ENCODE peak calls at places on chromosome 1, in five cellular contexts. Z, A, N, H and F are unnamed samples.

GRCh38 chr1:41672641-41673313 is 188.3 kb upstream of the EDN2 start:
- DNase-seq in N (no peak), A (no peak), Z (no peak), H (no peak), F (no peak)

GRCh38 chr1:234536756-234537155 is 57.8 kb upstream of the TARBP1 start:
- DNase-seq in Z (no peak), N (no peak), A (no peak), H (no peak), F (no peak)

GRCh38 chr1:216237927-216238550 is 185.2 kb downstream of the USH2A start:
- DNase-seq in H (no peak), A (no peak), N (no peak), Z (no peak), F (no peak)

GRCh38 chr1:38991638-38992449 is 768 bp downstream of the AKIRIN1 start:
- DNase-seq in H (peak; percentile 45), Z (peak; percentile 5), A (peak; percentile 74), N (peak; percentile 26), F (no peak)

GRCh38 chr1:191913234-191913948 is 244.9 kb upstream of the RGS18 start:
- DNase-seq in A (no peak), N (no peak), Z (no peak), H (no peak), F (no peak)

GRCh38 chr1:222310830-222311229 is 237.1 kb downstream of the HHIPL2 start:
- DNase-seq in H (peak; percentile 3), Z (no peak), N (peak; percentile 13), A (no peak), F (no peak)

GRCh38 chr1:229139320-229139719 is 131.6 kb upstream of the RAB4A start:
- DNase-seq in Z (no peak), A (no peak), N (no peak), H (no peak), F (no peak)

GRCh38 chr1:245751671-245752070 is 596.9 kb downstream of the KIF26B start:
- DNase-seq in Z (no peak), H (no peak), A (no peak), N (no peak), F (no peak)

GRCh38 chr1:156384007-156384406 is 15.0 kb downstream of the RHBG start:
- DNase-seq in H (no peak), A (no peak), N (no peak), Z (no peak), F (no peak)

GRCh38 chr1:117780981-117781475 is 148.4 kb downstream of the GDAP2 start:
- DNase-seq in A (no peak), Z (no peak), H (no peak), N (no peak), F (no peak)

GRCh38 chr1:117565745-117566455 is 39.9 kb upstream of the TENT5C start:
- DNase-seq in N (no peak), A (peak; percentile 25), Z (no peak), H (no peak), F (no peak)

GRCh38 chr1:85201340-85202091 is 700 bp upstream of the SYDE2 start:
- DNase-seq in N (peak; percentile 48), A (peak; percentile 79), Z (peak; percentile 48), H (peak; percentile 64), F (peak; percentile 86)

GRCh38 chr1:62325076-62325475 is 5.8 kb upstream of the KANK4 start:
- DNase-seq in H (no peak), Z (no peak), N (no peak), A (no peak), F (no peak)

GRCh38 chr1:34415140-34415539 is 238.4 kb downstream of the C1orf94 start:
- DNase-seq in H (no peak), Z (no peak), N (no peak), A (no peak), F (no peak)

GRCh38 chr1:246680696-246681127 is 43.5 kb upstream of the SCCPDH start:
- DNase-seq in H (no peak), N (no peak), Z (no peak), A (no peak), F (no peak)

GRCh38 chr1:47175227-47175934 is 14.5 kb downstream of the PDZK1IP1 start:
- DNase-seq in N (peak; percentile 35), A (peak; percentile 71), Z (no peak), H (peak; percentile 81), F (peak; percentile 38)

GRCh38 chr1:151540982-151541377 is 871 bp downstream of the TUFT1 start:
- DNase-seq in A (no peak), H (peak; percentile 23), N (no peak), Z (no peak), F (no peak)

GRCh38 chr1:29094433-29094832 is 29.3 kb downstream of the TMEM200B start:
- DNase-seq in H (no peak), N (no peak), A (no peak), Z (no peak), F (no peak)

GRCh38 chr1:165542015-165542631 is 1.7 kb upstream of the LRRC52 start:
- DNase-seq in N (no peak), Z (no peak), A (no peak), H (no peak), F (no peak)

GRCh38 chr1:202433155-202434043 is 84.9 kb downstream of the PPP1R12B start:
- DNase-seq in Z (no peak), N (no peak), H (no peak), A (no peak), F (no peak)

GRCh38 chr1:223326776-223327175 is 37.2 kb downstream of the SUSD4 start:
- DNase-seq in A (no peak), N (no peak), Z (no peak), H (no peak), F (no peak)

GRCh38 chr1:19208710-19209438 is 1.2 kb downstream of the UBR4 start:
- DNase-seq in H (peak; percentile 28), N (no peak), Z (no peak), A (no peak), F (no peak)

GRCh38 chr1:183302452-183303324 is 115.5 kb downstream of the NMNAT2 start:
- DNase-seq in H (no peak), Z (no peak), A (no peak), N (no peak), F (no peak)

GRCh38 chr1:89200668-89201488 is 2.1 kb upstream of the GBP4 start:
- DNase-seq in N (no peak), Z (no peak), A (no peak), H (no peak), F (no peak)

GRCh38 chr1:26078286-26079177 is 11.1 kb upstream of the TRIM63 start:
- DNase-seq in A (no peak), N (no peak), Z (no peak), H (no peak), F (no peak)

GRCh38 chr1:63618001-63618400 is 24.8 kb downstream of the PGM1 start:
- DNase-seq in N (no peak), Z (no peak), A (no peak), H (no peak), F (no peak)

GRCh38 chr1:94674876-94675275 is 133.3 kb upstream of the F3 start:
- DNase-seq in N (no peak), A (no peak), Z (no peak), H (no peak), F (no peak)

GRCh38 chr1:11025618-11026017 is 13.2 kb downstream of the TARDBP start:
- DNase-seq in H (no peak), N (no peak), A (no peak), Z (no peak), F (no peak)

GRCh38 chr1:7386226-7387052 is 384.7 kb upstream of the VAMP3 start:
- DNase-seq in A (peak; percentile 19), Z (no peak), H (no peak), N (no peak), F (no peak)

GRCh38 chr1:8463144-8463927 is 145.4 kb downstream of the SLC45A1 start:
- DNase-seq in Z (no peak), A (no peak), N (no peak), H (peak; percentile 78), F (no peak)

GRCh38 chr1:98496246-98496995 is 165.1 kb upstream of the SNX7 start:
- DNase-seq in A (no peak), N (no peak), Z (no peak), H (no peak), F (no peak)

GRCh38 chr1:210696709-210697108 is 368.0 kb downstream of the HHAT start:
- DNase-seq in Z (no peak), N (no peak), H (no peak), A (no peak), F (no peak)

GRCh38 chr1:65910432-65910831 is 117.7 kb downstream of the PDE4B start:
- DNase-seq in Z (no peak), H (no peak), A (no peak), N (no peak), F (no peak)

GRCh38 chr1:1164701-1165451 is 8.8 kb upstream of the TTLL10 start:
- DNase-seq in A (no peak), H (no peak), N (no peak), Z (no peak), F (no peak)

GRCh38 chr1:47533176-47534039 is 95.6 kb downstream of the FOXD2 start:
- DNase-seq in A (peak; percentile 83), Z (no peak), H (peak; percentile 64), N (no peak), F (no peak)

GRCh38 chr1:24047101-24047459 is 64.9 kb downstream of the MYOM3 start:
- DNase-seq in A (peak; percentile 86), Z (no peak), H (no peak), N (no peak), F (no peak)